ENCODE peak calls at places on chromosomes 12 and 14, in ten cellular contexts. R is K562, U is breast epithelium, B is endothelial cell of umbilical vein, Q is adrenal gland, V is spleen, J is lower leg skin, L is stomach, K is heart left ventricle, M is uterus. Y is an unnamed sample.

GRCh38 chr14:77599894-77600293 is 16.5 kb downstream of the SPTLC2 start:
- DNase-seq in R (peak), U (no peak), B (no peak), Q (no peak), V (no peak), J (no peak), L (no peak), K (no peak), M (no peak), Y (no peak)

GRCh38 chr12:112419269-112420133 is 754 bp downstream of the PTPN11 start:
- DNase-seq in R (no peak), U (peak), B (peak), Q (peak), V (no peak), J (peak), L (peak), K (peak), M (peak), Y (no peak)

GRCh38 chr14:27392153-27392552 is 794.3 kb upstream of the NOVA1 start:
- DNase-seq in R (no peak), U (no peak), B (peak), Q (no peak), V (no peak), J (no peak), L (no peak), K (no peak), M (no peak), Y (no peak)

GRCh38 chr14:67551940-67552339 is 18.9 kb downstream of the PLEKHH1 start:
- DNase-seq in R (no peak), U (no peak), B (no peak), Q (no peak), V (no peak), J (no peak), L (no peak), K (no peak), M (no peak), Y (no peak)

GRCh38 chr14:87306770-87307169 is 686.2 kb downstream of the GALC start:
- DNase-seq in R (no peak), U (no peak), B (no peak), Q (no peak), V (no peak), J (no peak), L (no peak), K (no peak), M (no peak), Y (no peak)

GRCh38 chr12:38911611-38912010 is 6.2 kb upstream of the CPNE8 start:
- DNase-seq in R (no peak), U (no peak), B (no peak), Q (no peak), V (no peak), J (no peak), L (no peak), K (no peak), M (no peak), Y (no peak)

GRCh38 chr14:102351023-102351422 is 11.7 kb downstream of the CINP start:
- DNase-seq in R (no peak), U (no peak), B (peak), Q (peak), V (no peak), J (no peak), L (no peak), K (peak), M (no peak), Y (no peak)

GRCh38 chr12:26298785-26299621 is 103.6 kb downstream of the SSPN start:
- DNase-seq in R (peak), U (no peak), B (peak), Q (peak), V (no peak), J (no peak), L (no peak), K (no peak), M (peak), Y (peak)

GRCh38 chr12:106051853-106052531 is 86.8 kb downstream of the NUAK1 start:
- DNase-seq in R (no peak), U (no peak), B (no peak), Q (no peak), V (no peak), J (no peak), L (no peak), K (no peak), M (no peak), Y (no peak)

GRCh38 chr12:46675736-46676135 is 150.1 kb downstream of the SLC38A4 start:
- DNase-seq in R (peak), U (no peak), B (peak), Q (peak), V (no peak), J (peak), L (no peak), K (no peak), M (no peak), Y (no peak)

GRCh38 chr12:76113800-76114757 is 29.6 kb upstream of the NAP1L1 start:
- DNase-seq in R (peak), U (no peak), B (no peak), Q (no peak), V (no peak), J (no peak), L (no peak), K (no peak), M (no peak), Y (no peak)

GRCh38 chr12:71746983-71747611 is 7.6 kb upstream of the RAB21 start:
- DNase-seq in R (peak), U (no peak), B (peak), Q (peak), V (no peak), J (no peak), L (peak), K (no peak), M (peak), Y (peak)

GRCh38 chr14:21053184-21054122 is 4.2 kb upstream of the RNASE8 start:
- DNase-seq in R (no peak), U (no peak), B (no peak), Q (no peak), V (no peak), J (peak), L (no peak), K (no peak), M (no peak), Y (no peak)

GRCh38 chr14:21054768-21055145 is 2.9 kb upstream of the RNASE8 start:
- DNase-seq in R (no peak), U (no peak), B (no peak), Q (no peak), V (no peak), J (peak), L (no peak), K (no peak), M (no peak), Y (no peak)

GRCh38 chr14:21056520-21057163 is 980 bp upstream of the RNASE8 start:
- DNase-seq in R (no peak), U (no peak), B (no peak), Q (no peak), V (no peak), J (peak), L (no peak), K (no peak), M (no peak), Y (no peak)

GRCh38 chr14:21055473-21056117 is 2.0 kb upstream of the RNASE8 start:
- DNase-seq in R (no peak), U (no peak), B (no peak), Q (no peak), V (no peak), J (peak), L (no peak), K (no peak), M (no peak), Y (no peak)

DNA sequence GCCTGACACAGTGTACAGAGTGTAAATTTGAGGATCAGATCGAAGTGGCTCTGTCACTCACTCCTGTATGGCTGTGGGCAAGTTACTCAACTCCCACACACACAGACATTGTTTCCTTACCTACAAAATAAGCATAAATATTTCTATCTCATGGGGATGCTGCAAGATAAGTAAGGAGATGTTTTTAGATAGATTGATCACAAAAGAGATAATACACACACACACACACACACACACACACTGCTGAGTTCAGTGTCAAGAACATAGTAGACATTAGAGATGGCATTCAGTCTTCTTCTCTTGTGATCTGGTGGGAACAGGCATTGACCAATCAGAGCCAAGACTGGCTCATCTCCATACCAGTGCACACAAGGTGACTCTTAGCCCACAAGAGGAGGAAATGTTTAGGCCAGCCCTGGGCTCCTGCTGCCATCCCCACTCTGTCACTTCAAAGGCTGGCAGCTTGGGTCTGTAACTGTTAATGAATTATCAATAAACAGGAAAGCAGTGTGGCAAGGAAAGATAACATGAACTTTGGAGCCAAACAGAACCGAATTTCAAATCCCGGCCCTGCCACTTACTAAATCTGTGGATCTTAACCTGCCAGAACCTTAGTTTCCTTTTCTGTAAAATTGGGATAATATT is 3.4 kb upstream of the RNASE8 start:
- DNase-seq in R (no peak), U (no peak), B (no peak), Q (no peak), V (no peak), J (peak), L (no peak), K (no peak), M (no peak), Y (no peak)
- TF ChIP-seq POLR2A in R (no peak), U (no peak), B (no peak), Q (no peak), V (no peak), J (no peak), L (no peak), K (no peak), M (no peak), Y (no peak)

GRCh38 chr14:73850940-73851339 is 691 bp upstream of the PTGR2 start:
- DNase-seq in R (peak), U (no peak), B (peak), Q (no peak), V (no peak), J (no peak), L (no peak), K (no peak), M (no peak), Y (no peak)

GRCh38 chr14:73851567-73852382 is at the start of gene PTGR2:
- DNase-seq in R (peak), U (peak), B (peak), Q (peak), V (peak), J (peak), L (peak), K (peak), M (peak), Y (peak)

GRCh38 chr14:73843296-73843695 is 8.3 kb upstream of the PTGR2 start:
- DNase-seq in R (no peak), U (no peak), B (no peak), Q (no peak), V (no peak), J (no peak), L (no peak), K (no peak), M (no peak), Y (no peak)

GRCh38 chr14:73846944-73847343 is 4.7 kb upstream of the PTGR2 start:
- DNase-seq in R (no peak), U (no peak), B (no peak), Q (no peak), V (no peak), J (no peak), L (no peak), K (no peak), M (no peak), Y (no peak)
- TF ChIP-seq POLR2A in R (no peak), U (no peak), B (no peak), Q (no peak), V (no peak), J (no peak), L (no peak), K (no peak), M (no peak), Y (no peak)

GRCh38 chr12:110543252-110543959 is 39.7 kb downstream of the PPTC7 start:
- DNase-seq in R (no peak), U (peak), B (peak), Q (peak), V (no peak), J (peak), L (peak), K (peak), M (peak), Y (no peak)
- TF ChIP-seq POLR2A in R (no peak), U (no peak), B (peak), Q (no peak), V (no peak), J (no peak), L (no peak), K (peak), M (no peak), Y (no peak)

GRCh38 chr12:131607658-131608447 is 103.0 kb upstream of the SFSWAP start:
- DNase-seq in R (no peak), U (no peak), B (no peak), Q (no peak), V (peak), J (no peak), L (no peak), K (no peak), M (no peak), Y (no peak)
- TF ChIP-seq POLR2A in R (no peak), U (no peak), B (no peak), Q (no peak), V (no peak), J (no peak), L (no peak), K (no peak), M (no peak), Y (peak)

GRCh38 chr14:73787760-73788508 is 63.7 kb upstream of the PTGR2 start:
- DNase-seq in R (no peak), U (no peak), B (peak), Q (no peak), V (peak), J (no peak), L (no peak), K (no peak), M (peak), Y (no peak)
- TF ChIP-seq POLR2A in R (no peak), U (no peak), B (no peak), Q (no peak), V (no peak), J (no peak), L (no peak), K (no peak), M (no peak), Y (no peak)

GRCh38 chr12:53054112-53054878 is 4.4 kb downstream of the TNS2 start:
- DNase-seq in R (peak), U (peak), B (peak), Q (peak), V (peak), J (peak), L (peak), K (peak), M (peak), Y (peak)
- TF ChIP-seq POLR2A in R (peak), U (peak), B (peak), Q (peak), V (no peak), J (no peak), L (no peak), K (no peak), M (peak), Y (no peak)

GRCh38 chr12:108721824-108722223 is 9.5 kb downstream of the CORO1C start:
- DNase-seq in R (peak), U (no peak), B (no peak), Q (no peak), V (no peak), J (no peak), L (no peak), K (no peak), M (no peak), Y (no peak)

GRCh38 chr12:108724054-108724889 is 7.0 kb downstream of the CORO1C start:
- DNase-seq in R (peak), U (no peak), B (peak), Q (peak), V (no peak), J (no peak), L (no peak), K (peak), M (no peak), Y (no peak)

GRCh38 chr12:108724890-108725151 is 6.5 kb downstream of the CORO1C start:
- DNase-seq in R (no peak), U (no peak), B (no peak), Q (no peak), V (no peak), J (no peak), L (no peak), K (no peak), M (no peak), Y (no peak)

GRCh38 chr12:108722463-108722862 is 8.9 kb downstream of the CORO1C start:
- DNase-seq in R (no peak), U (no peak), B (no peak), Q (no peak), V (no peak), J (no peak), L (no peak), K (no peak), M (no peak), Y (no peak)

GRCh38 chr12:108722992-108723766 is 8.1 kb downstream of the CORO1C start:
- DNase-seq in R (no peak), U (no peak), B (peak), Q (peak), V (no peak), J (no peak), L (no peak), K (no peak), M (no peak), Y (no peak)
- TF ChIP-seq POLR2A in R (no peak), U (no peak), B (no peak), Q (no peak), V (no peak), J (no peak), L (no peak), K (no peak), M (no peak), Y (no peak)

Y was measured in GM12891.